ENCODE peak calls at places on chromosomes 3 and 15, in ten cellular contexts. O is left ventricle myocardium inferior, V is epithelial cell of esophagus, H is coronary artery, S is GM20000, R is dorsolateral prefrontal cortex, P is endothelial cell, W is activated B cell treated with CpG ODN at 0.5 μM for 24 hours, C is A549, Q is lung. I is an unnamed sample.

GRCh38 chr3:120182613-120183524 is 88.6 kb upstream of the GSK3B start:
- DNase-seq in O (no peak), V (peak; percentile 66), H (no peak), S (peak; percentile 36), R (no peak), P (no peak), W (no peak), C (no peak), Q (peak; percentile 29), I (no peak)

GRCh38 chr3:78497692-78498091 is 1270.1 kb downstream of the ROBO1 start:
- DNase-seq in O (no peak), V (peak; percentile 47), H (no peak), S (no peak), R (no peak), P (no peak), W (no peak), C (no peak), Q (no peak), I (no peak)

GRCh38 chr15:74816624-74817369 is 4.2 kb downstream of the LMAN1L start:
- DNase-seq in O (no peak), V (peak; percentile 48), H (no peak), S (no peak), R (no peak), P (no peak), W (no peak), C (no peak), Q (no peak), I (no peak)

GRCh38 chr3:39435006-39435748 is 28.7 kb downstream of the RPSA start:
- DNase-seq in O (no peak), V (no peak), H (no peak), S (no peak), R (no peak), P (no peak), W (no peak), C (no peak), Q (no peak), I (no peak)

GRCh38 chr15:68639926-68640600 is 61.3 kb downstream of the CORO2B start:
- DNase-seq in O (no peak), V (peak; percentile 77), H (no peak), S (no peak), R (no peak), P (no peak), W (no peak), C (no peak), Q (no peak), I (no peak)

GRCh38 chr3:197889204-197889930 is 60.6 kb upstream of the RPL35A start:
- DNase-seq in O (no peak), V (peak; percentile 97), H (no peak), S (no peak), R (no peak), P (no peak), W (no peak), C (no peak), Q (no peak), I (no peak)

GRCh38 chr15:39127151-39127815 is 453.6 kb upstream of the THBS1 start:
- DNase-seq in O (no peak), V (no peak), H (no peak), S (no peak), R (no peak), P (no peak), W (no peak), C (no peak), Q (no peak), I (no peak)

GRCh38 chr3:153679711-153680110 is 441.5 kb upstream of the ARHGEF26 start:
- DNase-seq in O (no peak), V (no peak), H (no peak), S (no peak), R (no peak), P (no peak), W (no peak), C (no peak), Q (no peak), I (no peak)

GRCh38 chr3:42213417-42213816 is 52.6 kb downstream of the CCK start:
- DNase-seq in O (no peak), V (no peak), H (no peak), S (peak; percentile 39), R (no peak), P (no peak), W (no peak), C (no peak), Q (no peak), I (no peak)

GRCh38 chr3:62582495-62583172 is 209.3 kb upstream of the FEZF2 start:
- DNase-seq in O (no peak), V (no peak), H (no peak), S (no peak), R (no peak), P (no peak), W (no peak), C (no peak), Q (no peak), I (no peak)

GRCh38 chr3:156751461-156752025 is 74.6 kb upstream of the LEKR1 start:
- DNase-seq in O (peak; percentile 31), V (peak; percentile 76), H (no peak), S (no peak), R (no peak), P (peak; percentile 47), W (no peak), C (no peak), Q (no peak), I (no peak)

GRCh38 chr15:70507772-70508351 is 255.5 kb downstream of the UACA start:
- DNase-seq in O (no peak), V (peak; percentile 94), H (no peak), S (no peak), R (no peak), P (no peak), W (no peak), C (peak; percentile 99), Q (peak; percentile 58), I (no peak)

GRCh38 chr15:34335176-34335575 is 2.4 kb downstream of the SLC12A6 start:
- DNase-seq in O (no peak), V (peak; percentile 46), H (no peak), S (no peak), R (no peak), P (no peak), W (no peak), C (no peak), Q (no peak), I (no peak)

GRCh38 chr15:82093774-82094211 is 48.0 kb upstream of the MEX3B start:
- DNase-seq in O (no peak), V (peak; percentile 96), H (no peak), S (no peak), R (no peak), P (no peak), W (no peak), C (peak; percentile 74), Q (no peak), I (no peak)

GRCh38 chr3:99781761-99782160 is 35.9 kb upstream of the CMSS1 start:
- DNase-seq in O (no peak), V (no peak), H (no peak), S (no peak), R (no peak), P (no peak), W (no peak), C (no peak), Q (no peak), I (no peak)

GRCh38 chr3:143265501-143266070 is 146.0 kb downstream of the CHST2 start:
- DNase-seq in O (no peak), V (peak; percentile 66), H (no peak), S (no peak), R (no peak), P (no peak), W (no peak), C (no peak), Q (no peak), I (no peak)

DNA sequence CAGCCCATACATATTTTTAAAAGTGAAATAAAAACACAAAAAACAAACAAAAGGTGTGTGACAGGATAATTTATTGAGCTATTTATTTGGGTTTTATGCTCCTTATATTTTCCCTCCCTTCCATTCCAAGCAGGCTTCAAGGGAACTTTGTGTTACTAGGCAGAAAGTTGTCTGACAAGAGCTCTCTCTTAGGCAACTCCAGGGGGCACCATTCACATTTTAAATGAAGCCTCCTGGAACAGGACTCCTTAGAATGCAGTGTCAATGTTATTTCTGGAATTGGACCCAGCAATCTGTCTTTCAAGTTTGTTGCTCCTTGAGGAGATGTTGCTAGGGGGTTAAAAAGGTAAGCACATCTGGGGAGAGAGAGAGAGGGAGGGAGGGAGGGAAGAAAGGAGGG is 5.4 kb upstream of the RFX7 start:
- DNase-seq in O (no peak), V (peak; percentile 82), H (no peak), S (peak; percentile 36), R (no peak), P (peak; percentile 8), W (no peak), C (no peak), Q (no peak), I (no peak)
- TF ChIP-seq CTCF in O (no peak), V (peak; percentile 62), H (no peak), S (peak; percentile 33), R (no peak), P (no peak), W (no peak), C (peak; percentile 48), Q (no peak), I (peak; percentile 46)

GRCh38 chr3:134693804-134694203 is 43.0 kb upstream of the KY start:
- DNase-seq in O (peak; percentile 80), V (no peak), H (no peak), S (no peak), R (no peak), P (no peak), W (no peak), C (no peak), Q (no peak), I (no peak)
- TF ChIP-seq CTCF in O (no peak), V (no peak), H (no peak), S (no peak), R (no peak), P (no peak), W (no peak), C (no peak), Q (no peak), I (no peak)

DNA sequence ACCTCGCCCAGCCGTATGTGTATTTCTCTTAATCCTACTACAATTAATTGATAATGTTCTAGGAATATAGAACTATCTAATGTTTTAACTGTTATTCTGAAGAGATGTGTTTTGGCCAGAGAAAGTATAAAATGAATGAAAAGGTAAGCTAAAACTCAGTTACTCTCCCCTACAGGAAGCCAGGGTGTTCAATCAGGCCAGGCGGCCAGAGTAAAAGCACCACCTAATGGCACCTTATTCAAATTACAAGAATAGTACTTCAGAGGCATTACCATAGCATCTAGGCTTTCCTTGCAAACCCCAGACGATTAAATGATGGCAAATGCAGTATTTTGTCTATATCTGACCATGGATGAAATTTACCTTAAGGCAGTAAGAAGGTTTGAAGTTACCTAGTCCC is 10.4 kb downstream of the SLC12A8 start:
- DNase-seq in O (no peak), V (peak; percentile 36), H (no peak), S (peak; percentile 53), R (no peak), P (no peak), W (no peak), C (no peak), Q (no peak), I (no peak)
- TF ChIP-seq CTCF in O (no peak), V (no peak), H (no peak), S (no peak), R (no peak), P (no peak), W (no peak), C (no peak), Q (no peak), I (peak; percentile 32)

DNA sequence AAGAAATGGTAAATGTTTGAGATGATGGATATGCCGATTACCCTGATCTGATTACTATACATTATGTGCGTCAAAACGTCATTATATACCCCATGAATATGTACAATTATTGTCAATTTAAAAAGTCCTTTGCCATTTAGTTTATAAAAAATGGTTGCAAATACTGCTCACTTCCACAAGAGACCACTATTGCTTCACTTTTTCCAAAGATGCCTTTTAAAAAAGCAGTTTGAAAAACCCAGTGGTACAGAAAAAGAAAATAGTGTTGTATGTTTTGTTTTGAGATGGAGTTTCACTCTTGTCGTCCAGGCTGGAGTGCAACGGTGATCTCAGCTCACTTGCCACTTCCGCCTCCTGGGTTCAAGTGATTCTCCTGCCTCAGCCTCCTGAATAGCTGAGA is 39.3 kb downstream of the EDEM1 start:
- DNase-seq in O (no peak), V (peak; percentile 22), H (no peak), S (peak; percentile 42), R (no peak), P (no peak), W (no peak), C (no peak), Q (no peak), I (no peak)
- TF ChIP-seq CTCF in O (peak; percentile 53), V (peak; percentile 38), H (no peak), S (peak; percentile 11), R (peak; percentile 65), P (no peak), W (no peak), C (peak; percentile 56), Q (no peak), I (peak; percentile 50)

I was measured in D721Med.